ENCODE peak calls at places on chromosomes 16 and 17, in six cellular contexts. L, I, M, W, K and P are unnamed samples.

GRCh38 chr17:79733692-79734070 is 2.9 kb downstream of the ENPP7 start:
- DNase-seq in L (no peak), I (no peak), M (no peak), W (no peak), K (no peak), P (peak; percentile 49)

GRCh38 chr16:72596373-72596772 is 424.4 kb upstream of the PMFBP1 start:
- DNase-seq in L (no peak), I (no peak), M (no peak), W (no peak), K (no peak), P (no peak)

GRCh38 chr16:61195006-61195405 is 841.2 kb downstream of the CDH8 start:
- DNase-seq in L (no peak), I (no peak), M (no peak), W (no peak), K (no peak), P (no peak)

GRCh38 chr17:64527914-64528313 is 21.1 kb downstream of the CEP95 start:
- DNase-seq in L (no peak), I (no peak), M (no peak), W (no peak), K (no peak), P (no peak)

GRCh38 chr17:14301761-14302401 is 1.0 kb downstream of the HS3ST3B1 start:
- DNase-seq in L (peak; percentile 79), I (peak; percentile 39), M (peak; percentile 48), W (no peak), K (no peak), P (peak; percentile 92)

GRCh38 chr16:24035127-24035842 is 199.5 kb downstream of the PRKCB start:
- DNase-seq in L (no peak), I (no peak), M (no peak), W (no peak), K (no peak), P (no peak)

GRCh38 chr17:75012320-75013076 is at the start of gene MRPL58:
- DNase-seq in L (peak; percentile 94), I (peak; percentile 86), M (peak; percentile 83), W (peak; percentile 87), K (peak; percentile 76), P (peak; percentile 97)

GRCh38 chr17:45784583-45785372 is 658 bp downstream of the CRHR1 start:
- DNase-seq in L (no peak), I (no peak), M (no peak), W (no peak), K (no peak), P (peak; percentile 86)

GRCh38 chr16:47612711-47613110 is 151.6 kb downstream of the PHKB start:
- DNase-seq in L (no peak), I (no peak), M (peak; percentile 26), W (no peak), K (no peak), P (no peak)

GRCh38 chr16:3050487-3050886 is 4.1 kb downstream of the MMP25 start:
- DNase-seq in L (no peak), I (no peak), M (no peak), W (no peak), K (no peak), P (no peak)

GRCh38 chr17:21564262-21564661 is 128.1 kb upstream of the KCNJ18 start:
- DNase-seq in L (no peak), I (no peak), M (no peak), W (no peak), K (no peak), P (no peak)

GRCh38 chr17:29789186-29790170 is 140.6 kb downstream of the SSH2 start:
- DNase-seq in L (no peak), I (peak; percentile 43), M (no peak), W (no peak), K (no peak), P (no peak)

GRCh38 chr16:47475786-47476185 is 14.7 kb downstream of the PHKB start:
- DNase-seq in L (no peak), I (no peak), M (peak; percentile 49), W (no peak), K (no peak), P (no peak)

GRCh38 chr16:69567031-69567680 is 1.4 kb downstream of the NFAT5 start:
- DNase-seq in L (no peak), I (no peak), M (peak; percentile 33), W (no peak), K (peak; percentile 20), P (peak; percentile 69)

GRCh38 chr16:58467915-58468314 is 32.0 kb upstream of the NDRG4 start:
- DNase-seq in L (peak; percentile 13), I (no peak), M (no peak), W (no peak), K (no peak), P (no peak)

DNA sequence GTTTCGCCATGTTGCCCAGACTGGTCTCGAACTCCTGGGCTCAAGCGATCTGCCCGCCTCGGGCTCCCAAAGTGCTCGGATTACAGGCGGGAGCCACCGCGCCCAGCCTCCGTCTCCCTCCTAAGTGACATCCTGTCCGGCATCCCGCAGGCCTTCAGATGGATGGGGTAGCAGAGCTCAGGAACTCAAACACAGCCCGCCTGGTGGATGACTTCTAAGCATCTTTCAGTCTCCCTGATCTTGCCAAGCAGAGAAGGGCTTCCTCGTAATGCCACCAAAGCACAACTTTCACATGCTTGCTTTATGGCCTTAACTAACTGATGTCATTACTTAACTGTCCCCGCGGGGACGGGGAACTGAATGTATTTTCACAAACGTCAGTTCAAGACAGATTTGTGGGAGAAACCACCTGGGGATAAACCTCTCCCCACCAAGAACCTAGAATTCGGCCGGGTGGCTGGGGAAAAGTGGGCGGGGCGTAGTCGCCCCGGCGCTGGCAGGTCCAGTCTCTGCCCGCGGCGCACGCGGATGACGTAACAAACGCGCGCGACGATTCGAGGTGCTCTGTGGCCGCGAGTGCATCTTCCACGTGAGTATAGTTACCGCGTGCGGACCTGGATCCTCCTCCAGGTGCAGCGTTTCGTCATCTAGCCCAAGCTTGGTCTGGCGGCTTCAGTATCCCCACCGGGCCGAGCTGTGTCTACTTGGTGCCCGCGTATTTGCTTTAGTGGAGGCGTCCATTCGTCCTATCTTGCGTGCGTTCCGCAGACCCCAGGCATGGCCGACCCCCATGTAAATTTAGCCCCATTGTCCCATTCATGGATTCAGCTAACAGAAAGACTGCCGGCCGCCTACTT is at the start of gene PFAS:
- DNase-seq in L (peak; percentile 98), I (peak; percentile 96), M (peak; percentile 89), W (peak; percentile 96), K (peak; percentile 94), P (peak; percentile 97)
- H3K4me1 ChIP-seq in L (no peaks in the 10 kb centered on the region), I (no peaks in the 10 kb centered on the region), M (no peaks in the 10 kb centered on the region), W (peaks cover 6% of the 10 kb centered on the region), K (no peaks in the 10 kb centered on the region), P (peaks cover 9% of the 10 kb centered on the region)

DNA sequence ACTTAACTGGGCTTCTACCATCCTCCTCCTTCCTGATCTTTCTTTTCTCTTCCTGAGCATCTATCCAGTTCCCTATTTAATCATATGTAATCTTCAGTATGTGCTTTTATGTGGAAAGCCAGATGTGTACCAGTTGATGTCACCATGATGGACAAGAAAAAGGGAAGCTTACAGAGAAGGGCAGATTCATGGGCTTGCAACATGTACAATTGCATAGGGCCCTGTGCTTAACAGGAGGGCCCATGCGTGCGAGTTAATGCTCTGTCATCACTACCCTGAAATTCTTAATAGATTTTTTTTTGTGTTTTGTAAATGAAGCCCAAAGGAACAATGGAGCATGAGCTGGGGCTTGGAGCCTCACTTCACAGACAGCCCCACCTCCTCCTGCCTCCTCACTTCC is 124.3 kb downstream of the CDH13 start:
- DNase-seq in L (no peak), I (no peak), M (no peak), W (no peak), K (no peak), P (no peak)
- H3K4me1 ChIP-seq in L (peaks cover 10% of the 10 kb centered on the region), I (peaks cover 6% of the 10 kb centered on the region), M (peaks cover 4% of the 10 kb centered on the region), W (peaks cover 27% of the 10 kb centered on the region), K (no peaks in the 10 kb centered on the region), P (peaks cover 15% of the 10 kb centered on the region)

GRCh38 chr17:50832267-50833227 is 2.8 kb upstream of the WFIKKN2 start:
- DNase-seq in L (peak; percentile 55), I (no peak), M (no peak), W (no peak), K (no peak), P (peak; percentile 82)
- H3K4me1 ChIP-seq in L (no peaks in the 10 kb centered on the region), I (peaks cover 3% of the 10 kb centered on the region), M (peaks cover 4% of the 10 kb centered on the region), W (peaks cover 6% of the 10 kb centered on the region), K (no peaks in the 10 kb centered on the region), P (peaks cover 5% of the 10 kb centered on the region)

GRCh38 chr17:63435681-63436522 is 10.2 kb downstream of the CYB561 start:
- DNase-seq in L (peak; percentile 82), I (no peak), M (no peak), W (no peak), K (peak; percentile 24), P (peak; percentile 84)
- H3K4me1 ChIP-seq in L (no peaks in the 10 kb centered on the region), I (peaks cover 37% of the 10 kb centered on the region), M (peaks cover 28% of the 10 kb centered on the region), W (peaks cover 63% of the 10 kb centered on the region), K (no peaks in the 10 kb centered on the region), P (peaks cover 47% of the 10 kb centered on the region)

GRCh38 chr16:84508502-84508901 is 4.0 kb upstream of the MEAK7 start:
- DNase-seq in L (no peak), I (no peak), M (no peak), W (no peak), K (no peak), P (no peak)

GRCh38 chr16:84509032-84509950 is 4.8 kb upstream of the MEAK7 start:
- DNase-seq in L (no peak), I (peak; percentile 6), M (no peak), W (no peak), K (no peak), P (no peak)

GRCh38 chr16:84513111-84514065 is 8.9 kb upstream of the MEAK7 start:
- DNase-seq in L (no peak), I (no peak), M (peak; percentile 80), W (no peak), K (no peak), P (no peak)

GRCh38 chr16:84511821-84512220 is 7.4 kb upstream of the MEAK7 start:
- DNase-seq in L (no peak), I (no peak), M (no peak), W (no peak), K (no peak), P (no peak)

DNA sequence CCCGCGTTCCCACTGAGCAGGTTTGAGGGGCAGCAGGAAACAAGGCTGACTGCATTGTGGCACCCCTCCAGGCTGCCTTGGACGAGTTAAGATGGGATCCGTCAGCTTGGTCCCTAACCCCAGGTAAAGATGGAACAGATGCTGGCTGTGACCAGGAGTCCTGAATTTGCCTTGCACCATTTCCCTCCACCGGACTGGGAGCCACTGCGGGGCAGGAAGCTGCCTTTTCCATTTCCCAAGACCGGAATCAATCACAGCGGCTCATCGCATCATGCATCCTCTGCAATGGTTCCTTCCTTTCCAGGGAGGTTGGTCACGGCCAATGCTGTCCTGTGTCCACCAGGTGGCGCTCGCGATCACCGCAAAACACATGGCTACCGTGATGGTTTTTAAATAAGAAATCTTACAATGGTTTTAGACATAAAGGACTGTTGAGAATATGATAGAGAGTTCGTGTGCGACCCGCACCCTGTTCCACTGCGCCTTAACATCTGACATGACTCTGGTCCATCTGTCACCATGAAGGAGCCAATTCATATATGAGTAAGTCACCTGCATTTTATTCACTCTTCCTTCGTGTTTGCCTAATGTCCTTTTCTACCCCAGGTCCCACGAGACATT is 6.8 kb upstream of the MEAK7 start:
- DNase-seq in L (peak; percentile 93), I (peak; percentile 83), M (peak; percentile 86), W (peak; percentile 74), K (peak; percentile 85), P (peak; percentile 90)
- H3K4me1 ChIP-seq in L (no peaks in the 10 kb centered on the region), I (no peaks in the 10 kb centered on the region), M (peaks cover 8% of the 10 kb centered on the region), W (peaks cover 5% of the 10 kb centered on the region), K (no peaks in the 10 kb centered on the region), P (peaks cover 21% of the 10 kb centered on the region)